ENCODE peak calls at places on chromosomes 6 and 20, in nine cellular contexts. O, C, N, H, P, B, A, J and G are unnamed samples.

GRCh38 chr6:35202066-35202546 is 11.7 kb upstream of the SCUBE3 start:
- DNase-seq in N (no peak), C (no peak), H (no peak), O (no peak), J (no peak), A (no peak), B (no peak), P (no peak), G (no peak)

GRCh38 chr6:131642565-131643261 is 5.6 kb downstream of the ENPP3 start:
- DNase-seq in O (no peak), N (no peak), P (no peak), H (no peak), A (no peak), B (no peak), J (no peak), C (no peak), G (no peak)

GRCh38 chr6:148848915-148849314 is 102.1 kb downstream of the UST start:
- DNase-seq in O (no peak), B (no peak), P (no peak), H (no peak), J (no peak), N (no peak), A (no peak), C (no peak), G (no peak)

GRCh38 chr20:3235661-3236324 is 3.2 kb downstream of the SLC4A11 start:
- DNase-seq in P (no peak), C (peak), J (no peak), N (no peak), B (no peak), A (peak), O (no peak), H (no peak), G (no peak)

GRCh38 chr20:8853805-8854338 is 215.0 kb upstream of the PLCB4 start:
- DNase-seq in P (peak), H (peak), A (peak), C (peak), J (peak), O (peak), B (peak), N (peak), G (peak)

GRCh38 chr20:46631212-46631869 is 19.9 kb downstream of the SLC13A3 start:
- DNase-seq in B (no peak), N (no peak), O (peak), P (peak), C (peak), J (no peak), A (peak), H (no peak), G (peak)

GRCh38 chr20:11468880-11469279 is 448.8 kb upstream of the BTBD3 start:
- DNase-seq in P (no peak), H (no peak), B (no peak), J (no peak), C (no peak), A (no peak), O (no peak), N (no peak), G (no peak)

GRCh38 chr6:131960371-131961133 is 9.4 kb upstream of the CCN2 start:
- DNase-seq in C (peak), B (no peak), P (no peak), J (no peak), A (no peak), H (no peak), N (no peak), O (peak), G (no peak)

GRCh38 chr6:32700391-32701040 is 34.1 kb upstream of the HLA-DQB1 start:
- DNase-seq in N (peak), P (peak), O (peak), C (peak), J (peak), B (peak), A (peak), H (peak), G (peak)

GRCh38 chr20:3595541-3595940 is 67.7 kb downstream of the GFRA4 start:
- DNase-seq in N (no peak), J (no peak), A (no peak), B (no peak), H (no peak), P (no peak), O (no peak), C (no peak), G (no peak)

GRCh38 chr6:47097092-47097945 is 55.2 kb upstream of the ADGRF1 start:
- DNase-seq in B (peak), C (peak), J (peak), P (peak), N (peak), H (peak), O (peak), A (peak), G (peak)

GRCh38 chr6:35801148-35801547 is 4.0 kb upstream of the LHFPL5 start:
- DNase-seq in B (no peak), A (no peak), O (no peak), J (no peak), P (no peak), H (no peak), C (no peak), N (no peak), G (no peak)

GRCh38 chr6:18019539-18020534 is 32.4 kb upstream of the KIF13A start:
- DNase-seq in P (no peak), O (no peak), B (no peak), J (no peak), C (no peak), A (no peak), N (no peak), H (no peak), G (no peak)

GRCh38 chr6:148493374-148493773 is 150.7 kb downstream of the SASH1 start:
- DNase-seq in N (no peak), O (no peak), A (no peak), H (no peak), J (no peak), P (no peak), B (no peak), C (no peak), G (no peak)

GRCh38 chr20:35791097-35791496 is 19.3 kb downstream of the PHF20 start:
- DNase-seq in N (no peak), C (no peak), J (no peak), B (no peak), H (no peak), O (no peak), P (no peak), A (no peak), G (no peak)

GRCh38 chr6:5091646-5092045 is 6.5 kb downstream of the PPP1R3G start:
- DNase-seq in H (no peak), N (no peak), O (no peak), A (no peak), C (no peak), P (no peak), B (no peak), J (no peak), G (no peak)

GRCh38 chr6:97726378-97726777 is 443.4 kb upstream of the MMS22L start:
- DNase-seq in P (no peak), C (no peak), O (no peak), A (no peak), N (no peak), B (no peak), J (peak), H (peak), G (no peak)

GRCh38 chr20:22775671-22776139 is 191.3 kb upstream of the FOXA2 start:
- DNase-seq in J (no peak), H (no peak), O (peak), B (no peak), C (peak), P (peak), A (no peak), N (no peak), G (no peak)

GRCh38 chr6:118553132-118553531 is 5.0 kb downstream of the PLN start:
- DNase-seq in P (no peak), H (no peak), A (no peak), J (no peak), N (no peak), B (no peak), C (no peak), O (no peak), G (no peak)

GRCh38 chr20:61451953-61452352 is 199.9 kb downstream of the CDH4 start:
- DNase-seq in J (no peak), H (no peak), N (no peak), C (no peak), O (no peak), B (no peak), A (no peak), P (no peak), G (no peak)

GRCh38 chr6:168541307-168541706 is 100.3 kb downstream of the SMOC2 start:
- DNase-seq in J (no peak), A (no peak), C (no peak), N (no peak), H (no peak), B (no peak), O (no peak), P (no peak), G (no peak)

GRCh38 chr6:29813809-29814208 is 13.8 kb upstream of the HLA-G start:
- DNase-seq in B (no peak), O (peak), C (peak), H (no peak), J (no peak), N (no peak), P (peak), A (peak), G (no peak)

GRCh38 chr20:44642203-44643153 is 9.0 kb downstream of the ADA start:
- DNase-seq in P (peak), J (peak), B (no peak), H (peak), C (no peak), O (peak), N (no peak), A (peak), G (peak)

GRCh38 chr6:38686270-38687042 is 16.5 kb downstream of the GLO1 start:
- DNase-seq in C (no peak), H (no peak), J (no peak), B (no peak), O (peak), N (no peak), A (no peak), P (peak), G (no peak)

GRCh38 chr6:27383481-27383880 is 5.1 kb upstream of the ZNF391 start:
- DNase-seq in B (no peak), C (no peak), A (no peak), P (no peak), J (no peak), N (no peak), H (no peak), O (no peak), G (no peak)

GRCh38 chr6:107116328-107116892 is 1.1 kb upstream of the BEND3 start:
- DNase-seq in C (peak), N (peak), H (peak), J (peak), B (no peak), O (peak), A (peak), P (no peak), G (peak)

GRCh38 chr6:105045546-105045945 is 88.6 kb downstream of the LIN28B start:
- DNase-seq in C (peak), J (no peak), P (no peak), H (no peak), B (no peak), A (no peak), O (no peak), N (no peak), G (no peak)

GRCh38 chr6:39357998-39358686 is 35.6 kb upstream of the KCNK16 start:
- DNase-seq in H (peak), J (peak), O (peak), B (no peak), N (peak), A (no peak), C (peak), P (peak), G (no peak)

GRCh38 chr20:37335642-37336368 is 10.1 kb upstream of the SRC start:
- DNase-seq in N (no peak), C (no peak), P (no peak), A (peak), O (peak), J (no peak), B (no peak), H (no peak), G (peak)

GRCh38 chr6:32153835-32154513 is at the start of gene PPT2:
- DNase-seq in C (peak), H (peak), B (peak), A (peak), O (peak), N (peak), J (peak), P (peak), G (peak)

GRCh38 chr6:155955038-155955437 is 499.4 kb upstream of the NOX3 start:
- DNase-seq in P (no peak), J (no peak), O (no peak), A (peak), N (no peak), H (no peak), C (no peak), B (no peak), G (no peak)

GRCh38 chr6:42131531-42131930 is 10.9 kb downstream of the C6orf132 start:
- DNase-seq in B (peak), P (peak), C (no peak), J (no peak), N (no peak), O (peak), A (no peak), H (no peak), G (no peak)

GRCh38 chr6:111477481-111477938 is 5.5 kb downstream of the REV3L start:
- DNase-seq in N (no peak), O (peak), A (no peak), C (no peak), P (no peak), H (no peak), B (no peak), J (no peak), G (peak)